ENCODE peak calls at places on chromosomes 16 and 17, in nine cellular contexts. One of them, this sample, is unnamed.
A peak's percentile ranks its signal among the peaks of the same experiment; 100 is the strongest.

GRCh38 chr16:19184823-19185509 is 16.9 kb downstream of the SYT17 start:
- DNase-seq in CD4-positive, alpha-beta T cell: no peak
- DNase-seq in lung: no peak
- DNase-seq in GM23248: peak; percentile 46
- DNase-seq in adrenal gland: no peak
- DNase-seq in heart right ventricle: no peak
- DNase-seq in mammary epithelial cell: no peak
- DNase-seq in AG04450: no peak
- DNase-seq in cardiac muscle cell: no peak
- DNase-seq in this sample: no peak

GRCh38 chr17:36728030-36728991 is 126.9 kb downstream of the MRM1 start:
- DNase-seq in cardiac muscle cell: no peak
- DNase-seq in lung: no peak
- DNase-seq in GM23248: no peak
- DNase-seq in mammary epithelial cell: no peak
- DNase-seq in adrenal gland: no peak
- DNase-seq in CD4-positive, alpha-beta T cell: no peak
- DNase-seq in heart right ventricle: no peak
- DNase-seq in AG04450: no peak
- DNase-seq in this sample: no peak

GRCh38 chr17:67746704-67747571 is 29.2 kb downstream of the NOL11 start:
- DNase-seq in adrenal gland: no peak
- DNase-seq in lung: no peak
- DNase-seq in heart right ventricle: no peak
- DNase-seq in mammary epithelial cell: no peak
- DNase-seq in CD4-positive, alpha-beta T cell: no peak
- DNase-seq in cardiac muscle cell: no peak
- DNase-seq in AG04450: no peak
- DNase-seq in GM23248: no peak
- DNase-seq in this sample: no peak

GRCh38 chr16:81427245-81427644 is 17.4 kb upstream of the CMIP start:
- DNase-seq in heart right ventricle: no peak
- DNase-seq in mammary epithelial cell: no peak
- DNase-seq in lung: no peak
- DNase-seq in GM23248: no peak
- DNase-seq in CD4-positive, alpha-beta T cell: no peak
- DNase-seq in cardiac muscle cell: no peak
- DNase-seq in AG04450: no peak
- DNase-seq in adrenal gland: no peak
- DNase-seq in this sample: no peak

GRCh38 chr17:58335779-58336455 is 7.3 kb upstream of the TSPOAP1 start:
- DNase-seq in cardiac muscle cell: no peak
- DNase-seq in mammary epithelial cell: peak; percentile 44
- DNase-seq in CD4-positive, alpha-beta T cell: peak; percentile 63
- DNase-seq in lung: no peak
- DNase-seq in AG04450: no peak
- DNase-seq in heart right ventricle: no peak
- DNase-seq in adrenal gland: no peak
- DNase-seq in GM23248: no peak
- DNase-seq in this sample: peak; percentile 53

GRCh38 chr16:85944572-85945423 is 45.8 kb downstream of the IRF8 start:
- DNase-seq in AG04450: no peak
- DNase-seq in cardiac muscle cell: no peak
- DNase-seq in lung: no peak
- DNase-seq in GM23248: no peak
- DNase-seq in adrenal gland: no peak
- DNase-seq in mammary epithelial cell: no peak
- DNase-seq in CD4-positive, alpha-beta T cell: no peak
- DNase-seq in heart right ventricle: no peak
- DNase-seq in this sample: no peak

GRCh38 chr17:14211778-14212177 is 24.9 kb downstream of the CDRT15 start:
- DNase-seq in lung: no peak
- DNase-seq in CD4-positive, alpha-beta T cell: no peak
- DNase-seq in heart right ventricle: peak; percentile 33
- DNase-seq in AG04450: no peak
- DNase-seq in mammary epithelial cell: no peak
- DNase-seq in cardiac muscle cell: no peak
- DNase-seq in adrenal gland: no peak
- DNase-seq in GM23248: no peak
- DNase-seq in this sample: no peak

GRCh38 chr16:78995441-78995840 is 605.1 kb downstream of the MAF start:
- DNase-seq in adrenal gland: no peak
- DNase-seq in GM23248: no peak
- DNase-seq in heart right ventricle: no peak
- DNase-seq in mammary epithelial cell: no peak
- DNase-seq in CD4-positive, alpha-beta T cell: no peak
- DNase-seq in AG04450: no peak
- DNase-seq in lung: no peak
- DNase-seq in cardiac muscle cell: no peak
- DNase-seq in this sample: no peak

GRCh38 chr17:67441052-67441738 is 64.1 kb downstream of the PITPNC1 start:
- DNase-seq in heart right ventricle: no peak
- DNase-seq in GM23248: peak; percentile 94
- DNase-seq in cardiac muscle cell: no peak
- DNase-seq in mammary epithelial cell: no peak
- DNase-seq in adrenal gland: peak; percentile 80
- DNase-seq in CD4-positive, alpha-beta T cell: peak; percentile 69
- DNase-seq in lung: peak; percentile 30
- DNase-seq in AG04450: peak; percentile 21
- DNase-seq in this sample: peak; percentile 40

GRCh38 chr16:86585821-86586611 is 7.7 kb downstream of the FOXL1 start:
- DNase-seq in mammary epithelial cell: peak; percentile 65
- DNase-seq in CD4-positive, alpha-beta T cell: no peak
- DNase-seq in AG04450: peak; percentile 71
- DNase-seq in heart right ventricle: no peak
- DNase-seq in adrenal gland: no peak
- DNase-seq in cardiac muscle cell: no peak
- DNase-seq in GM23248: peak; percentile 94
- DNase-seq in lung: no peak
- DNase-seq in this sample: no peak

GRCh38 chr16:35557731-35558130 is 2098.3 kb downstream of the TP53TG3F start:
- DNase-seq in AG04450: no peak
- DNase-seq in lung: no peak
- DNase-seq in adrenal gland: no peak
- DNase-seq in CD4-positive, alpha-beta T cell: no peak
- DNase-seq in cardiac muscle cell: no peak
- DNase-seq in GM23248: no peak
- DNase-seq in mammary epithelial cell: no peak
- DNase-seq in heart right ventricle: no peak
- DNase-seq in this sample: no peak
- H3K9me3 ChIP-seq in AG04450: peaks cover 11% of the 10 kb centered on the region
- H3K9me3 ChIP-seq in lung: no peaks in the 10 kb centered on the region
- H3K9me3 ChIP-seq in adrenal gland: no peaks in the 10 kb centered on the region
- H3K9me3 ChIP-seq in CD4-positive, alpha-beta T cell: no peaks in the 10 kb centered on the region
- H3K9me3 ChIP-seq in cardiac muscle cell: no peaks in the 10 kb centered on the region
- H3K9me3 ChIP-seq in GM23248: no peaks in the 10 kb centered on the region
- H3K9me3 ChIP-seq in mammary epithelial cell: peaks cover 6% of the 10 kb centered on the region
- H3K9me3 ChIP-seq in heart right ventricle: no peaks in the 10 kb centered on the region
- H3K9me3 ChIP-seq in this sample: no peaks in the 10 kb centered on the region

DNA sequence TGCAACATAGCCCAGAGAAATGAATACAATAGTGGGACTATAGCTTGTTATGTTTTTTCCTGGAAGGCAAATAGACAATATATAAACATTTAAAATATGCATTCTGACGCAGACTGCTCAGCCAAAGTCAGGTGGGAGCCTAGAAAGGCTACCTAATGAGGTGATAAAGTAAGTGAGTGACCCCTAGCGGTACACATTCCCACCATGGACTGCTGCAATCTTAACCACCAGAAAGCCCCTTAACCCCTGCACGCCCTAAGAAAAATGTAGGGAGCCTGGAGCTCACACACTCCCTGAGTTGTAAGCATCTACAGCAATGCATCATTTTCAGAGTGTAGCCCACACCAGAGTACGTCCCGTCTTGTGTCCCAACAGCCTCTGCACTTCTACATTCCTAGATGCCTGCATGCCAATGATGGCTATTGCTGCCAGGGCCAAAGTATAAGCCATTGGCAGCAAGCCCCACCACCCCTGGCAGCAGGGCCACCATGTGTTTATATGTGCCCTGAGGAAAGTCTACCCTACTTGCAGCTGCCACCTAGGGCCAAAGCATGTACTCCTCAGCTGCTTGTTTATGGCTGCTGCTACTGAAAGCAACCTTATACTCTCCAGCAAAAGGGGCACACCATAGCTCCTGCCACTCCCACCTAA is 127.6 kb downstream of the KIF2B start:
- DNase-seq in AG04450: no peak
- DNase-seq in adrenal gland: no peak
- DNase-seq in mammary epithelial cell: no peak
- DNase-seq in cardiac muscle cell: peak; percentile 51
- DNase-seq in heart right ventricle: no peak
- DNase-seq in GM23248: no peak
- DNase-seq in CD4-positive, alpha-beta T cell: no peak
- DNase-seq in lung: no peak
- DNase-seq in this sample: no peak
- H3K9me3 ChIP-seq in AG04450: peaks cover 14% of the 10 kb centered on the region
- H3K9me3 ChIP-seq in adrenal gland: peaks cover 7% of the 10 kb centered on the region
- H3K9me3 ChIP-seq in mammary epithelial cell: peaks cover 24% of the 10 kb centered on the region
- H3K9me3 ChIP-seq in cardiac muscle cell: no peaks in the 10 kb centered on the region
- H3K9me3 ChIP-seq in heart right ventricle: no peaks in the 10 kb centered on the region
- H3K9me3 ChIP-seq in GM23248: no peaks in the 10 kb centered on the region
- H3K9me3 ChIP-seq in CD4-positive, alpha-beta T cell: peaks cover 14% of the 10 kb centered on the region
- H3K9me3 ChIP-seq in lung: peaks cover 15% of the 10 kb centered on the region
- H3K9me3 ChIP-seq in this sample: no peaks in the 10 kb centered on the region

DNA sequence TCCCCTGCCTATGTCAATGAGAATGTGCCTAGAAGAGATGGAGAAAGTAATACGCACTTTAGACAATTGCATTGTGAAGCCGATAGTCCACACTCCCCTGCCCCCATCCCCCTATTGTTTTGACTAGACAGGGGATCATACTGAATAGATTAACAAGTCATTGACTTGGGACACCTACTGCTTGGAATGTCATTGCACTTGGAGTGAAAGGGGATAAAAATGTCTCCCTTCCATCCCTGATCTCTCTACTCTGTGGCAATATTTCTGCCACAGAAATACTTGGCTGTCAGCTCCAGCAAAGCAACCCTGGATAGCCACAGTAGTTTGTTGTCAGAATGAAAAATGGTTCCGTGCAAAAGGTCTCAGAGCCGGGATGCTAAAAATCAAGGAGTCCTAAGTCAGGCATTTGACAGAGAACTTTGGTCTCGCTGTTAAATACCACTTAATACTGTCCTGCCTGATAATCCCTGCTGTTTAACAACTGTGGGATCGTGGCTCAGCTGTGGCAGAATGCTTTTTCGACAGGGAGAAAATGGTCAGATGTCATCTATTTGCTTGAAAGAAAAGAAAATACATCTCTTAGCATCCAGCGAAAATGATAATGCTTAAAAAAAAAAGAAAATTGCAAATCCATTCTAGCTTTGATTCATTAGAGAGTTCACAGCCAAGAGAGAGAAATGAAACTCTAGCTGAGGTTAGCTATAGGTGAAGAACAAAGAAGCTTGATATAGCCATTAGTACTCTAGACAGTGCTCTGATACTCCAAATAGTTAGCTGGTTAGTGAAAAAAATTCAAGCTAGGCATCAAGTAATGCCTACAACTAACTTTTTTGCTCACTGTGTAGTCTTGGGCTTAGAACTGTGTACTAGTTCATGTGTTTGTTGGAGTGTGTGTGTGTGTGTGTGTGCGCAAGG is 721.9 kb upstream of the SOX9 start:
- DNase-seq in lung: no peak
- DNase-seq in cardiac muscle cell: peak; percentile 28
- DNase-seq in heart right ventricle: no peak
- DNase-seq in AG04450: no peak
- DNase-seq in mammary epithelial cell: no peak
- DNase-seq in CD4-positive, alpha-beta T cell: no peak
- DNase-seq in adrenal gland: no peak
- DNase-seq in GM23248: no peak
- DNase-seq in this sample: no peak
- H3K9me3 ChIP-seq in lung: no peaks in the 10 kb centered on the region
- H3K9me3 ChIP-seq in cardiac muscle cell: no peaks in the 10 kb centered on the region
- H3K9me3 ChIP-seq in heart right ventricle: no peaks in the 10 kb centered on the region
- H3K9me3 ChIP-seq in AG04450: no peaks in the 10 kb centered on the region
- H3K9me3 ChIP-seq in mammary epithelial cell: no peaks in the 10 kb centered on the region
- H3K9me3 ChIP-seq in CD4-positive, alpha-beta T cell: no peaks in the 10 kb centered on the region
- H3K9me3 ChIP-seq in adrenal gland: no peaks in the 10 kb centered on the region
- H3K9me3 ChIP-seq in GM23248: no peaks in the 10 kb centered on the region
- H3K9me3 ChIP-seq in this sample: no peaks in the 10 kb centered on the region

GRCh38 chr16:75026892-75027391 is 28.1 kb downstream of the ZNRF1 start:
- DNase-seq in mammary epithelial cell: no peak
- DNase-seq in lung: no peak
- DNase-seq in cardiac muscle cell: no peak
- DNase-seq in heart right ventricle: no peak
- DNase-seq in GM23248: peak; percentile 6
- DNase-seq in AG04450: no peak
- DNase-seq in adrenal gland: no peak
- DNase-seq in CD4-positive, alpha-beta T cell: no peak
- DNase-seq in this sample: no peak
- H3K9me3 ChIP-seq in mammary epithelial cell: no peaks in the 10 kb centered on the region
- H3K9me3 ChIP-seq in lung: no peaks in the 10 kb centered on the region
- H3K9me3 ChIP-seq in cardiac muscle cell: no peaks in the 10 kb centered on the region
- H3K9me3 ChIP-seq in heart right ventricle: no peaks in the 10 kb centered on the region
- H3K9me3 ChIP-seq in GM23248: no peaks in the 10 kb centered on the region
- H3K9me3 ChIP-seq in AG04450: peaks cover 1% of the 10 kb centered on the region
- H3K9me3 ChIP-seq in adrenal gland: no peaks in the 10 kb centered on the region
- H3K9me3 ChIP-seq in CD4-positive, alpha-beta T cell: no peaks in the 10 kb centered on the region
- H3K9me3 ChIP-seq in this sample: no peaks in the 10 kb centered on the region

This sample was measured in T-helper 17 cell.